ENCODE peak calls at places on chromosomes 2 and 18, in eight cellular contexts. One of them, this sample, is unnamed.

GRCh38 chr2:25426326-25426725 is 84.6 kb upstream of the DNMT3A start:
- DNase-seq in HFF-Myc: no peak
- DNase-seq in chondrocyte: no peak
- DNase-seq in breast epithelium: no peak
- DNase-seq in HCT116: no peak
- DNase-seq in fibroblast of lung: no peak
- DNase-seq in cardiac muscle cell: no peak
- DNase-seq in A549: no peak
- DNase-seq in this sample: no peak

GRCh38 chr2:111119004-111119846 is 1.5 kb upstream of the BCL2L11 start:
- DNase-seq in HCT116: no peak
- DNase-seq in cardiac muscle cell: no peak
- DNase-seq in HFF-Myc: no peak
- DNase-seq in breast epithelium: no peak
- DNase-seq in chondrocyte: no peak
- DNase-seq in fibroblast of lung: no peak
- DNase-seq in A549: no peak
- DNase-seq in this sample: no peak

GRCh38 chr2:58992062-58992736 is 751.1 kb upstream of the FANCL start:
- DNase-seq in breast epithelium: no peak
- DNase-seq in chondrocyte: no peak
- DNase-seq in HCT116: no peak
- DNase-seq in fibroblast of lung: peak; percentile 76
- DNase-seq in A549: no peak
- DNase-seq in cardiac muscle cell: no peak
- DNase-seq in HFF-Myc: no peak
- DNase-seq in this sample: no peak

GRCh38 chr2:168767258-168767657 is 35.2 kb upstream of the NOSTRIN start:
- DNase-seq in HFF-Myc: no peak
- DNase-seq in A549: no peak
- DNase-seq in cardiac muscle cell: no peak
- DNase-seq in fibroblast of lung: peak; percentile 18
- DNase-seq in breast epithelium: no peak
- DNase-seq in chondrocyte: no peak
- DNase-seq in HCT116: no peak
- DNase-seq in this sample: no peak

GRCh38 chr2:236165491-236166156 is 2.6 kb downstream of the GBX2 start:
- DNase-seq in HFF-Myc: no peak
- DNase-seq in breast epithelium: no peak
- DNase-seq in fibroblast of lung: no peak
- DNase-seq in A549: no peak
- DNase-seq in HCT116: no peak
- DNase-seq in chondrocyte: no peak
- DNase-seq in cardiac muscle cell: no peak
- DNase-seq in this sample: no peak

GRCh38 chr2:104862061-104862941 is 8.4 kb downstream of the POU3F3 start:
- DNase-seq in chondrocyte: no peak
- DNase-seq in HCT116: no peak
- DNase-seq in cardiac muscle cell: no peak
- DNase-seq in breast epithelium: no peak
- DNase-seq in fibroblast of lung: peak; percentile 82
- DNase-seq in A549: no peak
- DNase-seq in HFF-Myc: no peak
- DNase-seq in this sample: no peak

GRCh38 chr2:61125123-61125710 is 36.8 kb upstream of the C2orf74 start:
- DNase-seq in HCT116: no peak
- DNase-seq in cardiac muscle cell: no peak
- DNase-seq in chondrocyte: no peak
- DNase-seq in HFF-Myc: no peak
- DNase-seq in fibroblast of lung: no peak
- DNase-seq in A549: no peak
- DNase-seq in breast epithelium: no peak
- DNase-seq in this sample: no peak

GRCh38 chr2:56018202-56018601 is 94.6 kb upstream of the EFEMP1 start:
- DNase-seq in A549: no peak
- DNase-seq in breast epithelium: no peak
- DNase-seq in fibroblast of lung: no peak
- DNase-seq in HFF-Myc: no peak
- DNase-seq in cardiac muscle cell: no peak
- DNase-seq in HCT116: no peak
- DNase-seq in chondrocyte: no peak
- DNase-seq in this sample: no peak

GRCh38 chr2:134169788-134170187 is 84.1 kb upstream of the MGAT5 start:
- DNase-seq in chondrocyte: no peak
- DNase-seq in HFF-Myc: no peak
- DNase-seq in HCT116: no peak
- DNase-seq in breast epithelium: no peak
- DNase-seq in A549: no peak
- DNase-seq in cardiac muscle cell: no peak
- DNase-seq in fibroblast of lung: no peak
- DNase-seq in this sample: no peak

GRCh38 chr2:109612991-109613921 is 510 bp downstream of the SEPTIN10 start:
- DNase-seq in HFF-Myc: no peak
- DNase-seq in cardiac muscle cell: peak; percentile 72
- DNase-seq in breast epithelium: peak; percentile 45
- DNase-seq in fibroblast of lung: peak; percentile 70
- DNase-seq in chondrocyte: no peak
- DNase-seq in HCT116: no peak
- DNase-seq in A549: no peak
- DNase-seq in this sample: no peak

GRCh38 chr2:134919360-134920210 is 963 bp downstream of the CCNT2 start:
- DNase-seq in A549: no peak
- DNase-seq in fibroblast of lung: peak; percentile 23
- DNase-seq in chondrocyte: no peak
- DNase-seq in breast epithelium: no peak
- DNase-seq in HFF-Myc: no peak
- DNase-seq in HCT116: no peak
- DNase-seq in cardiac muscle cell: peak; percentile 51
- DNase-seq in this sample: no peak

GRCh38 chr2:239345251-239345650 is 55.6 kb downstream of the HDAC4 start:
- DNase-seq in A549: no peak
- DNase-seq in cardiac muscle cell: no peak
- DNase-seq in HFF-Myc: no peak
- DNase-seq in HCT116: no peak
- DNase-seq in chondrocyte: no peak
- DNase-seq in breast epithelium: no peak
- DNase-seq in fibroblast of lung: no peak
- DNase-seq in this sample: no peak

GRCh38 chr2:185643434-185643833 is 95.2 kb upstream of the FSIP2 start:
- DNase-seq in cardiac muscle cell: no peak
- DNase-seq in chondrocyte: no peak
- DNase-seq in A549: no peak
- DNase-seq in HFF-Myc: no peak
- DNase-seq in fibroblast of lung: peak; percentile 17
- DNase-seq in HCT116: no peak
- DNase-seq in breast epithelium: no peak
- DNase-seq in this sample: no peak

GRCh38 chr18:64244571-64244970 is 95.7 kb upstream of the LINC00305 start:
- DNase-seq in A549: no peak
- DNase-seq in fibroblast of lung: no peak
- DNase-seq in chondrocyte: no peak
- DNase-seq in HCT116: no peak
- DNase-seq in cardiac muscle cell: no peak
- DNase-seq in HFF-Myc: no peak
- DNase-seq in breast epithelium: no peak
- DNase-seq in this sample: peak; percentile 5
- TF ChIP-seq CTCF in A549: no peak
- TF ChIP-seq CTCF in fibroblast of lung: no peak
- TF ChIP-seq CTCF in chondrocyte: no peak
- TF ChIP-seq CTCF in HCT116: no peak
- TF ChIP-seq CTCF in cardiac muscle cell: no peak
- TF ChIP-seq CTCF in HFF-Myc: no peak
- TF ChIP-seq CTCF in breast epithelium: no peak
- TF ChIP-seq CTCF in this sample: no peak

DNA sequence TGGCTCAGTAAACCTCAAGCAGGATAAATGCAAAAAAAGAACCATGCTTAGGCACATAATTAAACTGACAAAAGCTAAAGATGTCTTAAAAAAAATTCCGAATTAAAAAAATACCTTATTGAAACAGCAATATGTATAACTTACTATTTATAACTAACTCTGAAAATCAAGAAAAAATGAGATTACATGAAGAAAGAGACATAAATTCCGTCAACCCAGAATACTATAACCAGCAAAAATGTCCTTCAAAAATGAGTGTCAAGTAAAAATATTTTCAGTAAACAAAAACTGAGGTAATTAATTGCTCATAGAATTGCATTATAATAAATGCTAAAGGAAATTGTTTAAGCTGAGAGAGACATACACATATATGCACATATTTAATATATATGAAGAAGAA is 474.5 kb upstream of the SYT4 start:
- DNase-seq in HFF-Myc: no peak
- DNase-seq in cardiac muscle cell: no peak
- DNase-seq in HCT116: no peak
- DNase-seq in breast epithelium: no peak
- DNase-seq in fibroblast of lung: no peak
- DNase-seq in chondrocyte: no peak
- DNase-seq in A549: no peak
- DNase-seq in this sample: no peak
- TF ChIP-seq CTCF in HFF-Myc: no peak
- TF ChIP-seq CTCF in cardiac muscle cell: no peak
- TF ChIP-seq CTCF in HCT116: no peak
- TF ChIP-seq CTCF in breast epithelium: no peak
- TF ChIP-seq CTCF in fibroblast of lung: no peak
- TF ChIP-seq CTCF in chondrocyte: no peak
- TF ChIP-seq CTCF in A549: no peak
- TF ChIP-seq CTCF in this sample: no peak

GRCh38 chr2:241267249-241268067 is 48.0 kb downstream of the HDLBP start:
- DNase-seq in cardiac muscle cell: no peak
- DNase-seq in chondrocyte: no peak
- DNase-seq in breast epithelium: no peak
- DNase-seq in HCT116: no peak
- DNase-seq in HFF-Myc: no peak
- DNase-seq in A549: no peak
- DNase-seq in fibroblast of lung: no peak
- DNase-seq in this sample: no peak
- TF ChIP-seq CTCF in cardiac muscle cell: no peak
- TF ChIP-seq CTCF in chondrocyte: no peak
- TF ChIP-seq CTCF in breast epithelium: no peak
- TF ChIP-seq CTCF in HCT116: no peak
- TF ChIP-seq CTCF in HFF-Myc: no peak
- TF ChIP-seq CTCF in A549: no peak
- TF ChIP-seq CTCF in fibroblast of lung: no peak
- TF ChIP-seq CTCF in this sample: no peak

DNA sequence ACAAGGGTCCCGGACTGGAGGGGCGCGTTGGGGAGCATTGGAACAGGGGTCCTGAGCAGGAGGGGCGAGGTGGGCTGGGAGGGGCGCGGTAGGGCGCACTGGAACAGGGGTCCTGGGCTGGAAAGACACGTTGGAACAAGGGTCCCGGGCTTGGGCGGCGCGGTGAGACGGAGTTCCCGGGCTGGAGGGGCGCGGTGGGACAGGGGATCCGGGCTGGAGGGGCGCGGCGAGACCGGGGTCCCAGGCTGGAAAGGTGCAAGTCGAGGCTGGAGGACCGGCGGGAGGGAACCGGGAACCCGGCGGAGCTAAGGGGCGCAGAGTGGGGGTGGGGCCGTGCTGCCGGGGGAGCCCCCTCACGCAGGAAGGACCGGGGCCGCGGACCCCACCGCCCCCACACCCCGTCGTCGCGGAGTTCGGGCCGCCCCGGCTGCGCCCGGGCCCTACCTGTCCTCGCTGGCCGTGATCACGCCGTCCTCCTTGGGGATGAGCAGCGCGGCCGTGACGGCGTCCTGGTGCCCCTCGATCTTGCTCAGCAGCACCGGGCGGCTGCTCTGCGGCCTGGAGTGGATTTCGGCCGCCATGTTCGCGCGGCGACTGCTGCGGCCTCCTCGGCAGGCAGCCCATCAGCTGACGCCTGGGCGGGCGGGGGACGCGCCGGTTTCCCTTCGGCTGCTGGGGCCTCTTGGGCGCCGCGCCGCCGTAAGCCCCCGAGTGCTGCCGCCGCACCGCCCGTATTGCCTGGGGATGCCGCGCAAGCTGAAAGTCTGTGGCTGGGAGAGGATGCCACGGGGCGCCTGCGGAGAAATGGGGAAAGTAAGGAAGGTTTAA is at the start of gene WDFY1:
- DNase-seq in chondrocyte: peak; percentile 97
- DNase-seq in A549: peak; percentile 91
- DNase-seq in cardiac muscle cell: peak; percentile 95
- DNase-seq in fibroblast of lung: peak; percentile 88
- DNase-seq in HCT116: peak; percentile 59
- DNase-seq in breast epithelium: peak; percentile 62
- DNase-seq in HFF-Myc: no peak
- DNase-seq in this sample: peak; percentile 90
- TF ChIP-seq CTCF in chondrocyte: no peak
- TF ChIP-seq CTCF in A549: no peak
- TF ChIP-seq CTCF in cardiac muscle cell: no peak
- TF ChIP-seq CTCF in fibroblast of lung: no peak
- TF ChIP-seq CTCF in HCT116: no peak
- TF ChIP-seq CTCF in breast epithelium: no peak
- TF ChIP-seq CTCF in HFF-Myc: no peak
- TF ChIP-seq CTCF in this sample: no peak

DNA sequence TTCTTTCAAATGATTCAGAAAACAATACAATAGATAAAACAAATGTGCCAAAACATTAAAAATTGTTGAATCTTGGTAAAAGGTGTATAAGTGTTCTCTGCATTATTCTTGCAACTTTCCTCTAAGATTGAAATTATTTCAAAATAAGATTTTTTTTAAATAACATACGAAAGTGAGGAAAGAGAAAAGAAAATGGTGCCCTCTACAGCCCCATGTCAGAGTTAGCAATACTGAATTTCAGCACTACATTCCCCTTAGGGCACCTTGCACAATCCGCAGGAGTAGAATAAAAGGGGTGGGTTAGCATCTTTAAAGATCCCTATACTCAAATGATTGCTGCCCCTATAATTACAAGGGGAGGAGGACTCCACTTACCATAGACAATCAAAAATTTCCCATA is 433.7 kb downstream of the BCL11A start:
- DNase-seq in cardiac muscle cell: no peak
- DNase-seq in breast epithelium: no peak
- DNase-seq in HCT116: no peak
- DNase-seq in fibroblast of lung: no peak
- DNase-seq in chondrocyte: no peak
- DNase-seq in HFF-Myc: no peak
- DNase-seq in A549: no peak
- DNase-seq in this sample: no peak
- TF ChIP-seq CTCF in cardiac muscle cell: no peak
- TF ChIP-seq CTCF in breast epithelium: no peak
- TF ChIP-seq CTCF in HCT116: no peak
- TF ChIP-seq CTCF in fibroblast of lung: no peak
- TF ChIP-seq CTCF in chondrocyte: peak; percentile 22
- TF ChIP-seq CTCF in HFF-Myc: no peak
- TF ChIP-seq CTCF in A549: no peak
- TF ChIP-seq CTCF in this sample: no peak

This sample was measured in Calu3.